ENCODE peak calls at places on chromosomes 11 and 22, in four cellular contexts. N, F, R and Q are unnamed samples. For H3K4me1, the result is how much of the 10 kb centered on the place peaks cover.

GRCh38 chr11:72321381-72321996 is 77.5 kb upstream of the PHOX2A start:
- DNase-seq in F (peak), N (no peak), R (peak), Q (no peak)

GRCh38 chr22:42180349-42180842 is 49.8 kb upstream of the CYP2D6 start:
- DNase-seq in N (no peak), R (no peak), F (no peak), Q (no peak)

GRCh38 chr11:44079376-44079775 is 13.3 kb downstream of the ACCS start:
- DNase-seq in R (no peak), N (no peak), F (no peak), Q (no peak)

GRCh38 chr11:6249822-6250555 is 9.6 kb upstream of the CCKBR start:
- DNase-seq in F (peak), R (peak), N (peak), Q (peak)

GRCh38 chr11:91248199-91248807 is 976.3 kb upstream of the FAT3 start:
- DNase-seq in F (peak), N (no peak), R (no peak), Q (no peak)

GRCh38 chr22:49155809-49156580 is 671.7 kb downstream of the BRD1 start:
- DNase-seq in F (no peak), N (no peak), R (peak), Q (no peak)

GRCh38 chr22:36406721-36407120 is 19.0 kb upstream of the MYH9 start:
- DNase-seq in F (no peak), N (no peak), R (no peak), Q (no peak)

GRCh38 chr22:49396817-49397216 is 430.9 kb downstream of the BRD1 start:
- DNase-seq in N (no peak), F (no peak), R (no peak), Q (no peak)

GRCh38 chr22:41596776-41597634 is 7.4 kb upstream of the PMM1 start:
- DNase-seq in N (peak), F (peak), R (peak), Q (peak)

GRCh38 chr11:69557266-69557665 is 75.8 kb downstream of the LINC01488 start:
- DNase-seq in R (no peak), N (no peak), F (no peak), Q (no peak)

GRCh38 chr11:93513763-93514162 is 29.4 kb downstream of the SMCO4 start:
- DNase-seq in N (no peak), R (peak), F (no peak), Q (no peak)

GRCh38 chr11:119584193-119585037 is 144.6 kb downstream of the NECTIN1 start:
- DNase-seq in R (peak), F (peak), N (no peak), Q (peak)

GRCh38 chr11:85758026-85758425 is 52.9 kb downstream of the SYTL2 start:
- DNase-seq in R (no peak), F (no peak), N (no peak), Q (no peak)

GRCh38 chr11:112632866-112633505 is 328.2 kb upstream of the NCAM1 start:
- DNase-seq in R (no peak), F (no peak), N (no peak), Q (no peak)

GRCh38 chr22:45090364-45090960 is 73.3 kb upstream of the NUP50 start:
- DNase-seq in R (no peak), N (no peak), F (no peak), Q (peak)

GRCh38 chr11:94010136-94010535 is 11.0 kb upstream of the HEPHL1 start:
- DNase-seq in F (peak), N (no peak), R (no peak), Q (no peak)

DNA sequence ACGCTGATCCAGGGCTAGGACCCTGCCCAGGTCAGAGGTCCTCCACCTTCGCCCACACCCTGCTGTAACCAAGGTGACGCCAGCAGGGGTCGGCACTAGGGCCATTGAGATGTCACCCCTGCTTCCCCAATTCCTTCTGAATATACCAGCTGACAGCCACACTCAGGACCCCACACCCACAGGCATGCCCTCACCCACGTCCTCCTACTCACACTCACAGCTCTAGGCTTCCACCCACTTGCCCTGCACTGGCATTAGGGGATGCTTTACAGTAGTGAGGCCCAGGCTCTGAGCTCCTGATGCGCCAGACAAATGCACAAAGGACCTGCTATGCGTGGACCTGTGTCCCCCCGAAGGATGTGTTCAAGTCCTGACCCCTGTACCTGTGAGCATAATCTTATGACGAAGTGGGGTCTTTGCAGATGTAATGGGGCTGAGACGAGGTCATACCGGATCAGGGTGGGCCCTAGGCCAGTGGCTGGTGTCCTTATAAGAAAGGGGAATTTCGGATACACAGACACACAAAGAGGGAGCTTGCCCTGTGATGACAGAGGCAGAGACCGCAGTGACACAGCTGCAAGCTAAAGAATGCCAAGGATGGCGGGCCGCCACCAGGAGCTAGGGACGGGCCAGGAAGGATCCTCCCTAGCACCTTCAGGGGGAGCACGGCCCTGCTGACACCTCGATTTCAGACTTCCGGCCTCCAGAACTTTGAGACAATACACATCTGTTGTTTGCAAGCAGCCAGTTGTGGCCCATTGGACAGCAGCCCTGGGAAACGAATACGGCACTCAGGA is 11.2 kb downstream of the WNT11 start:
- DNase-seq in F (no peak), R (no peak), N (no peak), Q (no peak)
- H3K4me1 ChIP-seq in F (under half), R (under half), N (under half), Q (under half)

GRCh38 chr11:122690292-122690691 is 34.8 kb downstream of the UBASH3B start:
- DNase-seq in N (no peak), R (no peak), F (no peak), Q (no peak)
- H3K4me1 ChIP-seq in N (under half), R (under half), F (under half), Q (under half)

DNA sequence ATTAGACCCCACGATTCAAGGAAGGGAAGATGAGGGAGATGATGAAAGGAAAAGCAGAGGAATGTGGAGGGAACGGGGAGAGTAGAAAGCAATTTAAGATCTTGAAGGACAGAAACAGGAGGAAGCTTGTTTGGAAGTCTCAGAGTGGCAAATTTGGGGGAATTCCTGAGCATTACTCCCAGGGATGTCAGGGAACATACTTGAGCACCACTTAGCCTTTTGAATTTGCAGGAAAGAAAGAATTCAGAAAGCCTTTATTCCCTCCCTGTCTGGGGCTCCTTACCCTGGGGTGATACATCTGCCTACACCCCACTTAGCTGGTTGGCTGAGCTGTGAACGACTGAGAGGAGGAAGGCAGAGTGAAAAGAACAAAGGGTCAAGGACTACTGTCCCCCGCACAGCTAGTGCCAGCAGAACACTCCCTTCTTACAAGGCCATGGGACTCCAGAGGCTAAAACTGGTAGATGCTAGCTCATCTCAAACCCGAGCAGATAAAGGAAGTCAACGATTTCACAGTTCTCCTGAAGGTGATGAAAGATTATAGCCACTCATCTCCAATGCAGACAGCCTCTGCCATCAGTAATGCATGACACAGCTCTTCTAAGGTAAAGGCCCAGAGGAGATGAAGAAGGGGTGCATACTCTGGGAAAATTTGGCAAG is 84.0 kb upstream of the AKIP1 start:
- DNase-seq in N (no peak), F (no peak), R (no peak), Q (no peak)
- H3K4me1 ChIP-seq in N (under half), F (under half), R (under half), Q (under half)

GRCh38 chr11:34631297-34631696 is 10.4 kb downstream of the EHF start:
- DNase-seq in F (no peak), N (no peak), R (no peak), Q (no peak)
- H3K4me1 ChIP-seq in F (under half), N (under half), R (under half), Q (under half)

DNA sequence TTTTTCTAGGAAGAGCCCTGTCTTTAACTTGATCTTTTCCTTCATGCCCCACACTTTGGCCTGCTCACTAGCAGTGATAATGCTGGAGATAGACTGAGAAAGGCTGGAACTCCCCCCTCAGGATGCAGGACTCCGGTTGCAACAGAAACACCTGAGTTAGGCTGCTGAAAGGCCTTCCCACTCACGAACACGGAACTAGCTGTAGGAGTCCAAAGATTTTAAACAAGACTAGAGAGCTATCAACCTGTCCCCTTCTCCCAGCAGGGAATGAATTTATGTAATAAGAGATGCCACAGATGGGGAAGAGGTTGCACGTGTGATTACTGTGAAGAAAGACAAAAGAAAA is 13.0 kb downstream of the SCN3B start:
- DNase-seq in N (no peak), R (no peak), F (no peak), Q (no peak)
- H3K4me1 ChIP-seq in N (under half), R (under half), F (under half), Q (under half)